ENCODE peak calls at places on chromosomes 4 and X, in five cellular contexts. V is activated T-cell treated with anti-CD3 and anti-CD28 coated beads for 1 hour, M is GM06990, Y is NB4, X is MM.1S. R is an unnamed sample.

GRCh38 chrX:118941147-118941546 is 33.3 kb upstream of the LONRF3 start:
- DNase-seq in M (no peak), Y (no peak), X (no peak), V (no peak), R (no peak)

GRCh38 chr4:12846368-12846767 is 637.8 kb downstream of the RAB28 start:
- DNase-seq in Y (no peak), X (no peak), V (no peak), M (no peak), R (peak; percentile 83)

GRCh38 chr4:151437505-151437904 is 28.5 kb downstream of the FHIP1A start:
- DNase-seq in V (no peak), Y (no peak), M (no peak), X (no peak), R (no peak)

GRCh38 chr4:105191621-105192210 is 45.0 kb downstream of the TET2 start:
- DNase-seq in Y (peak; percentile 33), X (no peak), V (no peak), M (peak; percentile 59), R (no peak)

GRCh38 chr4:138401330-138401729 is 159.2 kb upstream of the SLC7A11 start:
- DNase-seq in V (no peak), Y (no peak), M (no peak), X (no peak), R (peak; percentile 30)

GRCh38 chrX:129653985-129654651 is 638 bp downstream of the APLN start:
- DNase-seq in Y (peak; percentile 42), M (no peak), X (peak; percentile 57), V (no peak), R (peak; percentile 17)

GRCh38 chr4:24489870-24490269 is 94.5 kb downstream of the DHX15 start:
- DNase-seq in X (no peak), M (no peak), V (no peak), Y (no peak), R (no peak)

GRCh38 chr4:88297131-88297530 is 12.8 kb upstream of the PPM1K start:
- DNase-seq in X (no peak), M (no peak), V (no peak), Y (no peak), R (no peak)

GRCh38 chr4:123060039-123060770 is 137.8 kb upstream of the NUDT6 start:
- DNase-seq in M (no peak), X (no peak), Y (no peak), V (no peak), R (no peak)

GRCh38 chr4:26871611-26872010 is 11.0 kb downstream of the STIM2 start:
- DNase-seq in M (no peak), V (no peak), X (no peak), Y (no peak), R (no peak)

GRCh38 chrX:72100824-72101351 is 30.8 kb downstream of the RTL5 start:
- DNase-seq in M (peak; percentile 70), V (peak; percentile 32), X (peak; percentile 58), Y (peak; percentile 95), R (no peak)

GRCh38 chr4:103099691-103100392 is at the start of gene BDH2:
- DNase-seq in Y (peak; percentile 89), M (peak; percentile 64), V (peak; percentile 9), X (peak; percentile 91), R (peak; percentile 83)

GRCh38 chrX:44876076-44876475 is 3.1 kb downstream of the KDM6A start:
- DNase-seq in M (no peak), Y (no peak), X (no peak), V (no peak), R (no peak)

GRCh38 chr4:80365928-80366327 is 30.4 kb downstream of the CFAP299 start:
- DNase-seq in M (no peak), Y (peak; percentile 54), V (peak; percentile 33), X (peak; percentile 63), R (peak; percentile 48)

GRCh38 chr4:126558596-126558995 is 1074.2 kb upstream of the INTU start:
- DNase-seq in X (no peak), V (no peak), M (no peak), Y (no peak), R (no peak)

GRCh38 chrX:133645977-133646750 is 230.9 kb upstream of the GPC4 start:
- DNase-seq in X (no peak), V (no peak), M (no peak), Y (peak; percentile 10), R (no peak)

GRCh38 chrX:81414630-81415029 is 212.7 kb downstream of the SH3BGRL start:
- DNase-seq in M (no peak), X (no peak), Y (peak; percentile 2), V (no peak), R (no peak)

GRCh38 chrX:80808854-80809493 is 703 bp downstream of the BRWD3 start:
- DNase-seq in Y (peak; percentile 33), V (no peak), X (peak; percentile 7), M (peak; percentile 36), R (no peak)

GRCh38 chrX:139972113-139972512 is 6.8 kb upstream of the CXorf66 start:
- DNase-seq in Y (no peak), M (no peak), X (no peak), V (no peak), R (no peak)

GRCh38 chr4:163071308-163071707 is 95.4 kb downstream of the NAF1 start:
- DNase-seq in X (no peak), V (no peak), M (no peak), Y (no peak), R (no peak)

GRCh38 chr4:1041936-1042330 is 30.5 kb downstream of the FGFRL1 start:
- DNase-seq in X (no peak), V (no peak), M (no peak), Y (no peak), R (no peak)

GRCh38 chrX:128020701-128021100 is 31.5 kb downstream of the ACTRT1 start:
- DNase-seq in X (no peak), Y (peak; percentile 2), M (no peak), V (no peak), R (no peak)

GRCh38 chr4:149292422-149293055 is 523.1 kb downstream of the IQCM start:
- DNase-seq in X (no peak), Y (no peak), M (no peak), V (no peak), R (no peak)

GRCh38 chr4:53592686-53593641 is 1.7 kb upstream of the LNX1 start:
- DNase-seq in V (no peak), Y (peak; percentile 25), M (no peak), X (no peak), R (no peak)

GRCh38 chr4:71229477-71230257 is 109.2 kb upstream of the SLC4A4 start:
- DNase-seq in X (peak; percentile 25), M (no peak), Y (peak; percentile 20), V (no peak), R (peak; percentile 34)

GRCh38 chr4:99536148-99536728 is 25.4 kb downstream of the C4orf17 start:
- DNase-seq in Y (no peak), V (no peak), X (no peak), M (no peak), R (no peak)

GRCh38 chr4:84583871-84584373 is 995 bp downstream of the CDS1 start:
- DNase-seq in Y (peak; percentile 11), M (no peak), X (peak; percentile 36), V (no peak), R (no peak)

GRCh38 chr4:179927473-179927872 is 2315.7 kb upstream of the TENM3 start:
- DNase-seq in V (no peak), M (peak; percentile 0), Y (no peak), X (no peak), R (no peak)

GRCh38 chr4:171876636-171877035 is 63.4 kb downstream of the GALNTL6 start:
- DNase-seq in Y (no peak), V (no peak), X (no peak), M (no peak), R (no peak)

GRCh38 chrX:80879143-80879542 is 69.5 kb upstream of the BRWD3 start:
- DNase-seq in X (peak; percentile 38), Y (peak; percentile 1), M (no peak), V (no peak), R (peak; percentile 15)

GRCh38 chr4:102867278-102868152 is 1.3 kb upstream of the CISD2 start:
- DNase-seq in V (no peak), M (peak; percentile 21), Y (peak; percentile 74), X (peak; percentile 32), R (no peak)

GRCh38 chr4:17681921-17682566 is 67.6 kb downstream of the MED28 start:
- DNase-seq in Y (no peak), M (no peak), X (no peak), V (no peak), R (no peak)

GRCh38 chrX:136710324-136710951 is 62.5 kb downstream of the CD40LG start:
- DNase-seq in V (no peak), X (peak; percentile 77), M (no peak), Y (no peak), R (no peak)

GRCh38 chr4:141275834-141276233 is 55.1 kb downstream of the ZNF330 start:
- DNase-seq in Y (no peak), M (no peak), X (no peak), V (no peak), R (no peak)

GRCh38 chr4:40121515-40121914 is 64.9 kb downstream of the N4BP2 start:
- DNase-seq in M (no peak), Y (peak; percentile 90), X (no peak), V (no peak), R (no peak)

GRCh38 chr4:3121596-3121995 is 47.1 kb downstream of the HTT start:
- DNase-seq in M (no peak), V (no peak), Y (no peak), X (no peak), R (no peak)

GRCh38 chrX:119417842-119418241 is 18.7 kb downstream of the SLC25A43 start:
- DNase-seq in X (peak; percentile 18), M (no peak), Y (peak; percentile 40), V (no peak), R (no peak)

GRCh38 chrX:2741386-2741785 is 10.5 kb upstream of the XG start:
- DNase-seq in Y (no peak), M (no peak), X (no peak), V (no peak), R (no peak)

R was measured in COR-L47.